ENCODE peak calls at places on chromosomes 11 and 22, in six cellular contexts. V, X, K, R, C and O are unnamed samples.

GRCh38 chr22:46750861-46751260 is 11.6 kb upstream of the TBC1D22A start:
- DNase-seq in V (peak), X (no peak), K (no peak), R (no peak), C (no peak), O (peak)

GRCh38 chr11:455566-456147 is 5.6 kb downstream of the PTDSS2 start:
- DNase-seq in V (no peak), X (no peak), K (no peak), R (no peak), C (no peak), O (no peak)

GRCh38 chr11:57515332-57516060 is at the start of gene SLC43A1:
- DNase-seq in V (peak), X (peak), K (no peak), R (no peak), C (peak), O (peak)

GRCh38 chr22:22368516-22368915 is 123.9 kb downstream of the VPREB1 start:
- DNase-seq in V (no peak), X (no peak), K (no peak), R (no peak), C (no peak), O (no peak)

GRCh38 chr22:19793161-19793560 is 32.6 kb downstream of the TBX1 start:
- DNase-seq in V (no peak), X (no peak), K (no peak), R (no peak), C (no peak), O (no peak)

GRCh38 chr11:36509265-36509664 is 807 bp downstream of the TRAF6 start:
- DNase-seq in V (no peak), X (peak), K (no peak), R (peak), C (no peak), O (no peak)

GRCh38 chr11:10866893-10867331 is 9.1 kb upstream of the ZBED5 start:
- DNase-seq in V (no peak), X (peak), K (peak), R (no peak), C (no peak), O (no peak)

GRCh38 chr22:41361716-41362310 is 19.9 kb upstream of the TEF start:
- DNase-seq in V (no peak), X (no peak), K (no peak), R (no peak), C (no peak), O (no peak)

GRCh38 chr11:13009476-13009920 is 382 bp downstream of the RASSF10 start:
- DNase-seq in V (no peak), X (no peak), K (no peak), R (no peak), C (no peak), O (no peak)

GRCh38 chr11:105153392-105153791 is 13.8 kb upstream of the CARD18 start:
- DNase-seq in V (no peak), X (no peak), K (no peak), R (no peak), C (no peak), O (no peak)

GRCh38 chr11:76148207-76148606 is 58.1 kb downstream of the WNT11 start:
- DNase-seq in V (no peak), X (no peak), K (no peak), R (no peak), C (no peak), O (no peak)

GRCh38 chr11:69744435-69744834 is 30.7 kb downstream of the FGF4 start:
- DNase-seq in V (no peak), X (no peak), K (peak), R (no peak), C (no peak), O (no peak)

GRCh38 chr11:27204527-27204926 is 158.5 kb downstream of the CCDC34 start:
- DNase-seq in V (no peak), X (no peak), K (no peak), R (no peak), C (no peak), O (no peak)

GRCh38 chr11:48002565-48002964 is 22.2 kb downstream of the PTPRJ start:
- DNase-seq in V (no peak), X (no peak), K (no peak), R (no peak), C (no peak), O (no peak)

GRCh38 chr11:107457558-107458271 is at the start of gene CWF19L2:
- DNase-seq in V (peak), X (peak), K (peak), R (peak), C (peak), O (peak)

GRCh38 chr11:116052603-116053537 is 548.7 kb upstream of the CADM1 start:
- DNase-seq in V (no peak), X (no peak), K (no peak), R (no peak), C (no peak), O (no peak)

GRCh38 chr11:113885897-113886296 is 10.5 kb upstream of the USP28 start:
- DNase-seq in V (no peak), X (no peak), K (no peak), R (no peak), C (no peak), O (no peak)

GRCh38 chr11:128690746-128691091 is 3.2 kb upstream of the FLI1 start:
- DNase-seq in V (peak), X (no peak), K (no peak), R (no peak), C (no peak), O (no peak)

GRCh38 chr22:17853066-17853465 is 78.8 kb upstream of the BID start:
- DNase-seq in V (no peak), X (no peak), K (no peak), R (no peak), C (no peak), O (no peak)

GRCh38 chr22:39723899-39724351 is 153.4 kb downstream of the CACNA1I start:
- DNase-seq in V (no peak), X (no peak), K (no peak), R (no peak), C (no peak), O (no peak)

GRCh38 chr11:57254631-57255030 is 17.6 kb upstream of the APLNR start:
- DNase-seq in V (no peak), X (no peak), K (no peak), R (no peak), C (no peak), O (no peak)

GRCh38 chr11:75705541-75705940 is 12.1 kb upstream of the MOGAT2 start:
- DNase-seq in V (no peak), X (no peak), K (no peak), R (no peak), C (no peak), O (no peak)

GRCh38 chr11:117185739-117186430 is 7.3 kb downstream of the SIDT2 start:
- DNase-seq in V (no peak), X (no peak), K (no peak), R (no peak), C (no peak), O (no peak)

GRCh38 chr11:117187799-117188481 is 9.4 kb downstream of the SIDT2 start:
- DNase-seq in V (no peak), X (no peak), K (no peak), R (no peak), C (no peak), O (no peak)

GRCh38 chr11:117187007-117187406 is 8.5 kb downstream of the SIDT2 start:
- DNase-seq in V (no peak), X (no peak), K (no peak), R (no peak), C (no peak), O (peak)

GRCh38 chr11:117187428-117187798 is 8.9 kb downstream of the SIDT2 start:
- DNase-seq in V (no peak), X (no peak), K (no peak), R (no peak), C (no peak), O (peak)

GRCh38 chr11:117186431-117186761 is 7.9 kb downstream of the SIDT2 start:
- DNase-seq in V (no peak), X (no peak), K (no peak), R (no peak), C (no peak), O (peak)
- H3K27ac ChIP-seq in V (peak), X (no peak), K (no peak), R (no peak), C (no peak), O (no peak)

GRCh38 chr11:66815646-66816045 is 27.6 kb upstream of the RCE1 start:
- DNase-seq in V (no peak), X (no peak), K (no peak), R (no peak), C (no peak), O (no peak)

GRCh38 chr11:66818231-66818955 is 24.8 kb upstream of the RCE1 start:
- DNase-seq in V (no peak), X (no peak), K (no peak), R (no peak), C (no peak), O (no peak)

GRCh38 chr11:66810576-66811185 is 32.6 kb upstream of the RCE1 start:
- DNase-seq in V (no peak), X (no peak), K (no peak), R (no peak), C (no peak), O (no peak)

GRCh38 chr11:66809592-66809991 is 33.6 kb upstream of the RCE1 start:
- DNase-seq in V (no peak), X (no peak), K (no peak), R (no peak), C (no peak), O (no peak)

DNA sequence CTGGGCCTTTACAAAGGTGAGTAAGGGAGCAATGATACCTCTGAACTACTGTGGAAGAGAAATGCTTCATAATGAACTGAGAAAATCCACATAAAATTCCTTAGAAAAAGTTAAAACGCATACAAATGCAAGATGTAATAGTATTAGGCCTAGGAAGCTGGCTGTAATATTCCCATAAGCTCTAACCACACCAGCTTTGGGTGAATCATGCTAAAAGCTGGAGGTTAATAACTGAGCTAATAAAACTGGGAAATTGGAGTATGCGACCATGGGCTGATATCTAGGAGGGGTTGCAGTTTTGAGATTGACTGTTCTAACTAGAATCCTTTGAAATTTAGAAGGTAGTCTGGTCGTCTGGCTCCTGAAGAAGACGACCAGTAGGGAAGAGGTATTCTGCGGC is 28.6 kb upstream of the RCE1 start:
- DNase-seq in V (no peak), X (no peak), K (no peak), R (no peak), C (no peak), O (no peak)
- H3K27ac ChIP-seq in V (no peak), X (no peak), K (no peak), R (no peak), C (no peak), O (no peak)

GRCh38 chr11:119371778-119372182 is 9.7 kb downstream of the USP2 start:
- DNase-seq in V (no peak), X (no peak), K (no peak), R (no peak), C (peak), O (peak)

GRCh38 chr11:119373917-119374631 is 7.4 kb downstream of the USP2 start:
- DNase-seq in V (peak), X (peak), K (peak), R (peak), C (peak), O (no peak)

GRCh38 chr11:119371067-119371601 is 10.4 kb downstream of the USP2 start:
- DNase-seq in V (no peak), X (no peak), K (no peak), R (no peak), C (no peak), O (peak)

GRCh38 chr11:119373059-119373875 is 8.2 kb downstream of the USP2 start:
- DNase-seq in V (no peak), X (no peak), K (no peak), R (no peak), C (no peak), O (peak)

GRCh38 chr11:119372260-119373058 is 9.0 kb downstream of the USP2 start:
- DNase-seq in V (no peak), X (no peak), K (no peak), R (no peak), C (no peak), O (no peak)
- H3K27ac ChIP-seq in V (peak), X (peak), K (no peak), R (no peak), C (peak), O (no peak)

GRCh38 chr11:63889344-63889743 is 27.6 kb downstream of the RCOR2 start:
- DNase-seq in V (no peak), X (no peak), K (no peak), R (no peak), C (no peak), O (no peak)
- H3K27ac ChIP-seq in V (peak), X (peak), K (no peak), R (peak), C (peak), O (peak)

GRCh38 chr22:24178021-24178431 is 3.3 kb upstream of the SUSD2 start:
- DNase-seq in V (no peak), X (no peak), K (no peak), R (no peak), C (no peak), O (no peak)

GRCh38 chr22:24176630-24177029 is 4.7 kb upstream of the SUSD2 start:
- DNase-seq in V (peak), X (no peak), K (no peak), R (no peak), C (no peak), O (no peak)

GRCh38 chr22:24177045-24177444 is 4.2 kb upstream of the SUSD2 start:
- DNase-seq in V (no peak), X (no peak), K (no peak), R (no peak), C (no peak), O (no peak)

GRCh38 chr22:24178502-24179440 is 2.5 kb upstream of the SUSD2 start:
- DNase-seq in V (no peak), X (no peak), K (no peak), R (no peak), C (peak), O (no peak)

DNA sequence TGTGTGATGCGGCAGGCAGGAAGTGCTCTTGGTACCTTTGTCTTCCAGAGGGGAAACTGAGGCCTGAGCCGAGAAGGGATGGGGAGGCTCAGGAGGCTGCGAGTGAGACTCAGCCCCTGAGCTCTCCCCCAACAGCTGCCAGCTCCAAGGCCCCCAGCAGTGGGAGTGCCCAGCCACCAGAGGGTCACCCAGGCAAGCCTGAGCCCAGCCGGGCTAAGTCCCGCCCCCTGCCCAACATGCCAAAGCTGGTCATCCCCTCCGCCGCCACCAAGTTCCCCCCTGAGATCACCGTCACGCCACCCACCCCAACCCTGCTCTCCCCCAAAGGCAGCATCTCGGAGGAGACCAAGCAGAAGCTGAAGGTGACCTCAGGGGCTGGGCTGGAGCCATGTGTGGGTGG is 3.8 kb upstream of the SUSD2 start:
- DNase-seq in V (no peak), X (no peak), K (no peak), R (no peak), C (no peak), O (no peak)
- H3K27ac ChIP-seq in V (peak), X (no peak), K (no peak), R (no peak), C (peak), O (no peak)

DNA sequence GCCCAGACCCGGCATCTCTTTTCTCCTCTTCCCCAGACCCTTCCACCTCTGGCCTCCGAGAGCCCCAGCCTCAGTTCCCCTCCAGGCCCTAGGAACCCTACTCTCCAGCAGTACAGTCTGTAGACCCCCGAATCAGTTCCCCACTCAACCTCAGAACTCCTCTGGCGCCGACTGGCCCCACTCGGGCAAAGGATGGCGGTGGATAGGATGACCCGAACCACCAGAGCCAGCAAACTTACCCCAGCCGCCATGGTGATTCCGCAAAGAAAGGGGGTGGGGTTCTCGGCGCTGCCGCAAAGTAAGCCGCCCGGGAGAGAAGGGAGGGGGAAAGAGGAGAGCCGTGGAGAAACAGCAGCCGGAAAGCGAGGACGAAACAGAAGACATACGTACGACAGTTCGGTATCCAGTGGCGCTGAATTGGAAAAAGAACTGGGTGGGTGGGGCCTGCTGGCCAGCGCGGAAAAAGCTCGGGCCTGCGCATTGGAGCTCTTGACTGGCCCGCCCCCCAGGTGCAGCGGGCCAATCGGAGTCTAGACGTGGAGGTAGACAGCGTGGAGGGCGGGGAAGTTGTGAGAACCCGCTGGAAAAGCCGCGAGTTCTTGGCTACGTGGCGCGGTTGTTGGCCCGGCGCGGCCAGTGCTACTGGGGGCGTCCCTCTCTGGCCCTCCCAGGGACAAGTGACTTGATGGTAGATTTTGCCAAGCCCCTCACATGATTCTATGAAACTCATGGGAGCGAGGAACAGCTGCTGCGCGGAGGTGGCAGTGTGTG is at the start of gene EEF1G:
- DNase-seq in V (peak), X (peak), K (peak), R (peak), C (peak), O (peak)
- H3K27ac ChIP-seq in V (peak), X (peak), K (peak), R (peak), C (peak), O (peak)